ENCODE peak calls at places on chromosomes 5 and 9, in six cellular contexts. A is uterus; S is activated naive CD4-positive, alpha-beta T cell; H is naive thymus-derived CD4-positive, alpha-beta T cell; U is EL; L is left colon. Q is an unnamed sample.

GRCh38 chr9:130893250-130894101 is 3.1 kb downstream of the QRFP start:
- DNase-seq in A (no peak), S (no peak), H (no peak), U (no peak), L (peak; percentile 69), Q (no peak)

GRCh38 chr5:179906795-179907569 is 715 bp downstream of the TBC1D9B start:
- DNase-seq in A (no peak), S (no peak), H (peak; percentile 35), U (peak; percentile 36), L (no peak), Q (peak; percentile 26)

GRCh38 chr9:131657890-131658752 is 81.8 kb downstream of the RAPGEF1 start:
- DNase-seq in A (no peak), S (no peak), H (no peak), U (peak; percentile 90), L (no peak), Q (no peak)

GRCh38 chr9:99076483-99077171 is 28.3 kb upstream of the TGFBR1 start:
- DNase-seq in A (no peak), S (peak; percentile 15), H (peak; percentile 41), U (no peak), L (no peak), Q (peak; percentile 77)

GRCh38 chr5:95102080-95102479 is 182.8 kb downstream of the MCTP1 start:
- DNase-seq in A (no peak), S (no peak), H (no peak), U (no peak), L (no peak), Q (no peak)

GRCh38 chr9:33524431-33524947 is 438 bp downstream of the ANKRD18B start:
- DNase-seq in A (no peak), S (no peak), H (no peak), U (peak; percentile 24), L (no peak), Q (no peak)

GRCh38 chr5:127813633-127814171 is 110.5 kb downstream of the CCDC192 start:
- DNase-seq in A (no peak), S (no peak), H (no peak), U (peak; percentile 87), L (no peak), Q (no peak)

GRCh38 chr5:169286572-169287325 is 14.2 kb downstream of the SLIT3 start:
- DNase-seq in A (peak; percentile 63), S (no peak), H (no peak), U (no peak), L (no peak), Q (no peak)

GRCh38 chr5:175656966-175657365 is 905 bp upstream of the HRH2 start:
- DNase-seq in A (no peak), S (no peak), H (no peak), U (no peak), L (no peak), Q (no peak)

GRCh38 chr5:66742083-66742895 is 146.1 kb downstream of the MAST4 start:
- DNase-seq in A (no peak), S (no peak), H (no peak), U (peak; percentile 3), L (no peak), Q (peak; percentile 8)

GRCh38 chr5:14937277-14937676 is 65.7 kb upstream of the ANKH start:
- DNase-seq in A (no peak), S (no peak), H (no peak), U (no peak), L (no peak), Q (no peak)

GRCh38 chr9:126295082-126295477 is 31.5 kb upstream of the MVB12B start:
- DNase-seq in A (no peak), S (no peak), H (no peak), U (no peak), L (no peak), Q (no peak)

GRCh38 chr5:34881246-34881645 is 34.1 kb downstream of the RAD1 start:
- DNase-seq in A (no peak), S (no peak), H (no peak), U (no peak), L (no peak), Q (no peak)

GRCh38 chr5:36068751-36069281 is 2.1 kb upstream of the UGT3A2 start:
- DNase-seq in A (no peak), S (no peak), H (no peak), U (no peak), L (no peak), Q (no peak)

GRCh38 chr9:123649909-123650308 is 280.0 kb downstream of the DENND1A start:
- DNase-seq in A (no peak), S (no peak), H (no peak), U (no peak), L (no peak), Q (no peak)

GRCh38 chr5:116652196-116652729 is 77.6 kb upstream of the SEMA6A start:
- DNase-seq in A (no peak), S (no peak), H (no peak), U (no peak), L (no peak), Q (no peak)

GRCh38 chr9:99905833-99906402 is 536 bp upstream of the STX17 start:
- DNase-seq in A (no peak), S (no peak), H (peak; percentile 5), U (peak; percentile 5), L (no peak), Q (no peak)

GRCh38 chr9:127949827-127950512 is 12.3 kb upstream of the DPM2 start:
- DNase-seq in A (no peak), S (no peak), H (no peak), U (no peak), L (no peak), Q (no peak)

GRCh38 chr5:147481857-147482256 is 28.0 kb downstream of the DPYSL3 start:
- DNase-seq in A (no peak), S (no peak), H (no peak), U (peak; percentile 72), L (no peak), Q (no peak)

GRCh38 chr5:44862808-44863207 is 54.1 kb downstream of the MRPS30 start:
- DNase-seq in A (no peak), S (no peak), H (no peak), U (no peak), L (no peak), Q (no peak)

GRCh38 chr5:1335540-1336095 is 9.3 kb downstream of the CLPTM1L start:
- DNase-seq in A (no peak), S (no peak), H (no peak), U (no peak), L (no peak), Q (no peak)

GRCh38 chr5:174145821-174146220 is 100.3 kb downstream of the NSG2 start:
- DNase-seq in A (no peak), S (no peak), H (no peak), U (no peak), L (no peak), Q (no peak)

GRCh38 chr5:132396589-132397001 is 27.1 kb downstream of the SLC22A5 start:
- DNase-seq in A (no peak), S (no peak), H (no peak), U (peak; percentile 28), L (no peak), Q (no peak)

GRCh38 chr9:89477811-89478583 is 19.9 kb downstream of the SEMA4D start:
- DNase-seq in A (peak; percentile 39), S (peak; percentile 38), H (peak; percentile 49), U (peak; percentile 10), L (no peak), Q (peak; percentile 97)

GRCh38 chr5:107230367-107230766 is 440.4 kb downstream of the EFNA5 start:
- DNase-seq in A (no peak), S (no peak), H (no peak), U (no peak), L (no peak), Q (no peak)